ENCODE peak calls at places on chromosomes 4 and X, in seven cellular contexts. J is GM23248, M is hepatocyte, G is GM23338, A is PC-3, L is OCI-LY7, H is MM.1S. Q is an unnamed sample. For H3K9me2, the result is how much of the 10 kb centered on the place peaks cover.

GRCh38 chr4:154164931-154165839 is 326.4 kb downstream of the DCHS2 start:
- DNase-seq in L (no peak), J (peak), G (no peak), A (peak), M (peak), H (no peak), Q (no peak)

GRCh38 chrX:104566921-104567501 is 1.0 kb downstream of the IL1RAPL2 start:
- DNase-seq in J (no peak), L (no peak), A (peak), M (peak), H (no peak), G (peak), Q (peak)

GRCh38 chr4:37370052-37370451 is 125.5 kb downstream of the NWD2 start:
- DNase-seq in J (no peak), G (no peak), M (no peak), L (no peak), H (no peak), A (no peak), Q (no peak)

GRCh38 chr4:78661923-78662521 is 110.5 kb downstream of the ANXA3 start:
- DNase-seq in L (peak), J (peak), H (peak), A (peak), M (peak), G (peak), Q (no peak)

GRCh38 chr4:62661821-62662220 is 1461.7 kb downstream of the ADGRL3 start:
- DNase-seq in L (no peak), J (no peak), A (no peak), H (no peak), G (peak), M (no peak), Q (no peak)

GRCh38 chr4:76388160-76388908 is 32.6 kb downstream of the CCDC158 start:
- DNase-seq in M (peak), J (no peak), H (no peak), L (no peak), G (no peak), A (no peak), Q (no peak)

GRCh38 chr4:151614532-151614931 is 146.3 kb downstream of the GATB start:
- DNase-seq in A (no peak), G (no peak), J (no peak), M (no peak), L (no peak), H (no peak), Q (no peak)

GRCh38 chrX:137051978-137052640 is 18.3 kb upstream of the GPR101 start:
- DNase-seq in A (peak), M (peak), J (peak), G (peak), H (peak), L (peak), Q (peak)

GRCh38 chr4:41600243-41600642 is 62.3 kb downstream of the LIMCH1 start:
- DNase-seq in G (no peak), M (no peak), H (no peak), A (peak), L (no peak), J (peak), Q (no peak)

GRCh38 chr4:40270609-40271008 is 64.5 kb upstream of the CHRNA9 start:
- DNase-seq in J (no peak), H (no peak), L (no peak), A (no peak), M (no peak), G (no peak), Q (no peak)

GRCh38 chr4:120718979-120719566 is 203.5 kb downstream of the PRDM5 start:
- DNase-seq in H (peak), M (peak), G (peak), L (peak), A (peak), J (peak), Q (peak)

GRCh38 chr4:141389649-141390048 is 169.0 kb downstream of the ZNF330 start:
- DNase-seq in A (no peak), H (no peak), G (peak), L (no peak), M (no peak), J (no peak), Q (no peak)

GRCh38 chrX:17736856-17737706 is at the start of gene SCML1:
- DNase-seq in H (peak), A (peak), G (peak), L (no peak), M (peak), J (peak), Q (peak)

GRCh38 chrX:24858004-24858746 is 157.6 kb downstream of the ARX start:
- DNase-seq in A (no peak), J (peak), G (no peak), H (no peak), M (no peak), L (no peak), Q (no peak)

GRCh38 chrX:154026136-154026806 is 6.6 kb upstream of the IRAK1 start:
- DNase-seq in J (peak), A (no peak), L (no peak), G (no peak), M (no peak), H (no peak), Q (no peak)

GRCh38 chr4:119774840-119775239 is 146.2 kb upstream of the PDE5A start:
- DNase-seq in L (no peak), G (peak), M (no peak), A (no peak), H (no peak), J (no peak), Q (no peak)

GRCh38 chrX:21658746-21659145 is 616 bp upstream of the KLHL34 start:
- DNase-seq in A (no peak), L (no peak), M (no peak), G (peak), H (no peak), J (no peak), Q (no peak)

GRCh38 chr4:89283975-89284556 is 23.5 kb downstream of the GPRIN3 start:
- DNase-seq in G (no peak), H (no peak), J (no peak), A (no peak), L (no peak), M (no peak), Q (no peak)

GRCh38 chrX:152926279-152926678 is 28.4 kb downstream of the ZNF185 start:
- DNase-seq in M (peak), J (peak), G (peak), A (peak), H (peak), L (peak), Q (peak)

GRCh38 chr4:125739760-125740159 is 425.0 kb downstream of the FAT4 start:
- DNase-seq in A (no peak), J (no peak), H (no peak), M (no peak), L (no peak), G (no peak), Q (no peak)

GRCh38 chr4:1405636-1406415 is 416 bp downstream of the NKX1-1 start:
- DNase-seq in H (no peak), A (no peak), M (peak), J (no peak), G (peak), L (no peak), Q (peak)

GRCh38 chr4:145736241-145736831 is 56.4 kb downstream of the C4orf51 start:
- DNase-seq in H (no peak), A (peak), G (no peak), M (no peak), L (no peak), J (peak), Q (no peak)

GRCh38 chr4:147354994-147355393 is 125.9 kb upstream of the EDNRA start:
- DNase-seq in G (no peak), J (no peak), M (no peak), H (no peak), A (no peak), L (no peak), Q (no peak)

GRCh38 chr4:26762650-26763049 is 98.0 kb upstream of the STIM2 start:
- DNase-seq in M (no peak), G (no peak), H (no peak), J (no peak), L (no peak), A (peak), Q (no peak)

GRCh38 chr4:122832732-122833131 is 6.1 kb downstream of the FGF2 start:
- DNase-seq in H (no peak), L (no peak), A (no peak), G (no peak), J (peak), M (no peak), Q (no peak)

GRCh38 chrX:68490644-68491043 is 8.2 kb upstream of the YIPF6 start:
- DNase-seq in G (peak), H (no peak), L (no peak), A (peak), M (peak), J (peak), Q (peak)

GRCh38 chr4:56118055-56118454 is 169.3 kb downstream of the CEP135 start:
- DNase-seq in J (no peak), M (no peak), A (no peak), L (no peak), H (no peak), G (no peak), Q (peak)

GRCh38 chrX:24498181-24498580 is 33.1 kb downstream of the PDK3 start:
- DNase-seq in J (peak), H (peak), G (peak), M (peak), A (no peak), L (no peak), Q (no peak)

GRCh38 chr4:146192060-146192459 is 16.5 kb downstream of the LSM6 start:
- DNase-seq in H (no peak), L (no peak), A (no peak), G (peak), J (peak), M (peak), Q (no peak)

GRCh38 chr4:78100060-78100459 is 42.9 kb downstream of the FRAS1 start:
- DNase-seq in H (no peak), M (no peak), L (no peak), A (no peak), J (peak), G (no peak), Q (no peak)

GRCh38 chr4:7529368-7529923 is 94.7 kb upstream of the PSAPL1 start:
- DNase-seq in G (peak), L (no peak), M (no peak), A (no peak), J (no peak), H (no peak), Q (no peak)
- H3K9me2 ChIP-seq in G (under half), L (under half), M (under half), A (under half), J (under half), H (under half), Q (under half)

DNA sequence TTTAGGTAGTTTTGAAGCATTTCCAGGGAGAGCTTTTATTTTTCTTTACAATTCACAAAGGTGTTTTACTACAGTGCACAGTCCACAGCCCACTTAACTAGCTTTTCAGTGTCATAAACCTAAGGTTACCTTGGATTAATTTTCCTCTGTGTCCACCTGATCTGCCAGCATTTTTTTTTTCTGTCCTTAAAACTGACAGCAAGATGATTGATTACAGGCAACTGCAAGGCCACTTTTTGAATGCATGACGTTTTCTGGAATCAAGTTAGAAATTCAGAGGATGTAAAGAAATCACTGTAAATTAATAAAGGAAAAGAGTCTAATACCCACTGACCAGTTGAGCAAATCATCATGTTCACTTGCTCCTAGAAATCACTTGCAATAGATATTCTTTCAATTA is 68.9 kb downstream of the PDHA2 start:
- DNase-seq in G (no peak), J (no peak), H (no peak), L (no peak), A (no peak), M (no peak), Q (no peak)
- H3K9me2 ChIP-seq in G (under half), J (under half), H (under half), L (under half), A (under half), M (under half), Q (under half)

GRCh38 chr4:18736551-18736950 is 715.0 kb upstream of the LCORL start:
- DNase-seq in J (no peak), G (no peak), L (no peak), M (no peak), A (no peak), H (no peak), Q (no peak)
- H3K9me2 ChIP-seq in J (under half), G (under half), L (under half), M (under half), A (under half), H (under half), Q (under half)

DNA sequence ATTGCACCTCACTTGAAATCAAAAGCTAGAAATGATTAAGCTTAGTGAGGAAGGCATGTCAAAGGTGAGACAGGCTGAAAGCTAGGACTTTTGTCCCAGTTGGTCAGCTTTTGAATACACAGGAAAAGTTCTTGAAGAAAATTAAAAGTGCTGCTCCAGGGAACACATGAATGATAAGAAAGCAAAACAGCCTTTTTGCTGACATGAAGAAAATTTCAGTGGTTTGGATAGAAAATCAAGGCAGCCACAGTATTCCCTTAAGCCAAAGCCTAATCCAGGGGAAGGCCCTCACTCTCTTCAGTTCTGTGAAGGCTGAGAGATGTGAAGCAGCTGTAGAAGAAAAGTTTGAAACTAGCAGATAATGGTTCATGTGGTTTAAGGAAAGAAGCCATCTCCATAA is 150.8 kb downstream of the ADGRL3 start:
- DNase-seq in A (no peak), M (no peak), L (no peak), J (no peak), H (no peak), G (no peak), Q (no peak)
- H3K9me2 ChIP-seq in A (under half), M (under half), L (under half), J (under half), H (under half), G (under half), Q (under half)

GRCh38 chr4:17155486-17155885 is 257.0 kb upstream of the LDB2 start:
- DNase-seq in H (no peak), L (no peak), J (peak), A (no peak), G (no peak), M (no peak), Q (no peak)
- H3K9me2 ChIP-seq in H (under half), L (under half), J (under half), A (under half), G (under half), M (under half), Q (under half)

GRCh38 chrX:486325-486724 is 99.6 kb upstream of the PPP2R3B start:
- DNase-seq in L (no peak), M (no peak), G (no peak), J (no peak), A (no peak), H (no peak), Q (no peak)
- H3K9me2 ChIP-seq in L (under half), M (under half), G (under half), J (under half), A (under half), H (under half), Q (under half)

GRCh38 chrX:11908371-11908770 is 150.3 kb downstream of the MSL3 start:
- DNase-seq in A (peak), J (peak), L (peak), M (peak), G (peak), H (no peak), Q (peak)

DNA sequence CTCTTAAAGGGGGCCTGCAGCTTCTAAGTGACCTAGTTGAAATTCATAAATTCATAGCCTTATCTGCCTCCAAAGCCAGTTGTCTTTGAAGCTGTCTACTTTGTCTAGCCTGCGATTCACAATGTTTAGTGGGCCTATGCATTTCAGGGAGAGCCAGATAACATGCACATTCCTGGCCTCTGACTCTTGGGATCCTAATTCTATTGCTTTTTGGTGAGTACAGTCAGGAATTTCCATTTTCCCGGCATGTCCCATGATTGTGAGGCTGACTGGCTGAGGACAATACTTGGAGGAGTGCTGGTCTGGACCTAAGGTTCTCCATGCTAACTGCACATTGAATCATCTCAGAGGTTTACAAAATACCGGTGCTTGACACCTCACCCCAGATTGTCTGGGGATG is 155.0 kb downstream of the MSL3 start:
- DNase-seq in M (no peak), J (no peak), H (no peak), L (no peak), A (no peak), G (no peak), Q (no peak)
- H3K9me2 ChIP-seq in M (under half), J (under half), H (under half), L (under half), A (under half), G (under half), Q (under half)